ENCODE peak calls at places on chromosome 1, in four cellular contexts. One of them, this sample, is unnamed.

GRCh38 chr1:186420311-186420710 is 40.6 kb downstream of the PDC start:
- DNase-seq in K562: no peak
- DNase-seq in WTC11: no peak
- DNase-seq in HepG2: no peak
- DNase-seq in this sample: no peak

GRCh38 chr1:157994081-157994581 is 686 bp downstream of the KIRREL1 start:
- DNase-seq in K562: no peak
- DNase-seq in WTC11: no peak
- DNase-seq in HepG2: no peak
- DNase-seq in this sample: no peak

GRCh38 chr1:109210058-109210457 is 3.7 kb upstream of the SARS1 start:
- DNase-seq in K562: no peak
- DNase-seq in WTC11: no peak
- DNase-seq in HepG2: no peak
- DNase-seq in this sample: no peak

GRCh38 chr1:7334475-7335035 is 436.5 kb upstream of the VAMP3 start:
- DNase-seq in K562: no peak
- DNase-seq in WTC11: no peak
- DNase-seq in HepG2: no peak
- DNase-seq in this sample: peak; percentile 6

GRCh38 chr1:39266269-39266668 is 61.8 kb downstream of the MACF1 start:
- DNase-seq in K562: no peak
- DNase-seq in WTC11: no peak
- DNase-seq in HepG2: no peak
- DNase-seq in this sample: no peak

GRCh38 chr1:155008015-155008941 is 5.7 kb downstream of the ZBTB7B start:
- DNase-seq in K562: peak; percentile 81
- DNase-seq in WTC11: peak; percentile 36
- DNase-seq in HepG2: no peak
- DNase-seq in this sample: no peak

GRCh38 chr1:166766942-166767341 is 72.3 kb upstream of the POGK start:
- DNase-seq in K562: no peak
- DNase-seq in WTC11: no peak
- DNase-seq in HepG2: no peak
- DNase-seq in this sample: no peak

GRCh38 chr1:80054129-80054528 is 1047.6 kb upstream of the ADGRL4 start:
- DNase-seq in K562: peak; percentile 27
- DNase-seq in WTC11: no peak
- DNase-seq in HepG2: no peak
- DNase-seq in this sample: peak; percentile 1

GRCh38 chr1:202270871-202271326 is 70.8 kb downstream of the UBE2T start:
- DNase-seq in K562: no peak
- DNase-seq in WTC11: no peak
- DNase-seq in HepG2: no peak
- DNase-seq in this sample: no peak

GRCh38 chr1:44267438-44267837 is 54.2 kb downstream of the DMAP1 start:
- DNase-seq in K562: no peak
- DNase-seq in WTC11: no peak
- DNase-seq in HepG2: no peak
- DNase-seq in this sample: no peak

GRCh38 chr1:115826642-115827041 is 14.3 kb downstream of the NHLH2 start:
- DNase-seq in K562: no peak
- DNase-seq in WTC11: no peak
- DNase-seq in HepG2: no peak
- DNase-seq in this sample: no peak

GRCh38 chr1:12031039-12031980 is 12.0 kb downstream of the MIIP start:
- DNase-seq in K562: peak; percentile 78
- DNase-seq in WTC11: peak; percentile 72
- DNase-seq in HepG2: no peak
- DNase-seq in this sample: peak; percentile 45

GRCh38 chr1:82565146-82565545 is 764.4 kb downstream of the ADGRL2 start:
- DNase-seq in K562: no peak
- DNase-seq in WTC11: no peak
- DNase-seq in HepG2: no peak
- DNase-seq in this sample: no peak

GRCh38 chr1:16019580-16020277 is 1.9 kb upstream of the HSPB7 start:
- DNase-seq in K562: no peak
- DNase-seq in WTC11: no peak
- DNase-seq in HepG2: no peak
- DNase-seq in this sample: no peak

GRCh38 chr1:18101508-18101907 is 6.1 kb upstream of the IGSF21 start:
- DNase-seq in K562: no peak
- DNase-seq in WTC11: no peak
- DNase-seq in HepG2: no peak
- DNase-seq in this sample: no peak

GRCh38 chr1:50822035-50822776 is 137.9 kb downstream of the FAF1 start:
- DNase-seq in K562: no peak
- DNase-seq in WTC11: no peak
- DNase-seq in HepG2: no peak
- DNase-seq in this sample: no peak

GRCh38 chr1:161498646-161499045 is 6.6 kb upstream of the FCGR2A start:
- DNase-seq in K562: no peak
- DNase-seq in WTC11: no peak
- DNase-seq in HepG2: no peak
- DNase-seq in this sample: no peak

DNA sequence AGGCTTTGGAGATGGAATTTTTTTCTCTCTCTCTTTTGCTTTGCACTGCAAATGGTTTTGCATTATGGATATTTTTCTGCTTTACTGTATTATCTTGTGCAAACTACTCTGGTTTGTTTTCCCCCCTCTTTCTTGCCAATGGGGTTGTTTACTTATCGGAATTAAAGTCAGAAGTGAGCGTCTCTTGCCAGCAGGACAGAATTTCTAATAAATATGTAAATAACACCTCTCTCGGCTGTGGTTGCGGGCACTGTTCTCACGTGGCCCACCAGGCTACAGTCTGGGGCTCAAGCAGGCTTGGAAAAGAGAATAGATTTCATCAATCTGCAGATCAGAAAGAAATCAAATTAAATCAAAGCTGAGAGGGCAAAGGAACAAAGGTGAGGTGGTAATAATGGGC is 572.7 kb upstream of the CAMK1G start:
- DNase-seq in K562: no peak
- DNase-seq in WTC11: no peak
- DNase-seq in HepG2: no peak
- DNase-seq in this sample: no peak
- TF ChIP-seq HMGXB4 in K562: no peak
- TF ChIP-seq HMGXB4 in WTC11: no peak
- TF ChIP-seq HMGXB4 in HepG2: no peak
- TF ChIP-seq HMGXB4 in this sample: no peak

GRCh38 chr1:205545991-205546390 is 41.5 kb downstream of the CDK18 start:
- DNase-seq in K562: no peak
- DNase-seq in WTC11: no peak
- DNase-seq in HepG2: no peak
- DNase-seq in this sample: no peak

GRCh38 chr1:205545001-205545919 is 40.8 kb downstream of the CDK18 start:
- DNase-seq in K562: no peak
- DNase-seq in WTC11: no peak
- DNase-seq in HepG2: no peak
- DNase-seq in this sample: no peak

GRCh38 chr1:205542367-205542766 is 37.9 kb downstream of the CDK18 start:
- DNase-seq in K562: no peak
- DNase-seq in WTC11: no peak
- DNase-seq in HepG2: no peak
- DNase-seq in this sample: no peak

GRCh38 chr1:205541161-205541886 is 36.9 kb downstream of the CDK18 start:
- DNase-seq in K562: no peak
- DNase-seq in WTC11: no peak
- DNase-seq in HepG2: no peak
- DNase-seq in this sample: no peak

DNA sequence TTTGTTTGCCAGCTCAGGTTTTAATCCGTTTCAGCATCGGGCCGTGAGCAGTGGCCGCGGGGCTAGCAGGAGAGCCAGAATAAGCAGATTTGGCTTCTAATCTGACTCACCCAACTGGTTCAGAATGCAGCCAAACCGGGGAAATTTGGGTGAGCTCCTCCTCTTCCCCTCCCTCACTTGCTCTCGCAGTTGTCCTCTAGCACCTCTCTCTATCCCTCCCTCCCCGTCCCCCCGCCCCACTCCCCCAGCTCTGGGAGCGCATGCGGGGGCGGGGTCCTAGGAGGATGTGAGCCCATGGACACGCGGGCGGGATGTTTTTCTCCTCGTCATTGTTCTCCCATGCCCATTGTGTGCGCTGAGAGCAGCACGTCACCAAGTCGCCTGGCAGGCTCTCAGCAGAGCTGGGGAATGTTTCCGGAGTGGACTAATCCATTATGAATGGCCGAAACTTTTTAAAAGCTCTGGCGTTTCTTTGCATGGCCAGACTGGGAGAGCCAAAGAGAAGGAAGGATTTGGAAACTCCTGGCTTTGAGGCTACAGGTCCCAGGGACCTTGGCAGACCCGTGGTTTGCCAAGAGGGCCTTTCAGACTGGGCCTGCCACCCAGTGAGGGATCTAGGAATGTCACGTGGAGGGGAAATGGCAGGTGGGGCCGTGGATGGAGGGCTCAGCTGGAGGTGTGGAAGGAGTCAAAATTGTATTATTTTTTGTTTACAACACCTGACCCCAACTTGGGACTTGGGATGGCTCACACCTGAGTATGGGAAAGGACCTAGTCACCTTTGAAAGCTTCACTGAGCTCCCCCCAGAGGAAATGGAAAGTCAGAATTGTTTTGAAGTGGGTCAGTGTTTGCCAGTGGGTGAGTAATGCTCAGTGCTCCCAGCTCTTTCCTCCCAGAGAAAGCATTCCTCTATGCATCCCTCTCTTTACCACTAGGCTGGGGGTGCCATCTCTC is 39.2 kb downstream of the CDK18 start:
- DNase-seq in K562: peak; percentile 56
- DNase-seq in WTC11: peak; percentile 71
- DNase-seq in HepG2: peak; percentile 62
- DNase-seq in this sample: peak; percentile 63
- TF ChIP-seq HMGXB4 in K562: no peak
- TF ChIP-seq HMGXB4 in WTC11: no peak
- TF ChIP-seq HMGXB4 in HepG2: no peak
- TF ChIP-seq HMGXB4 in this sample: no peak

GRCh38 chr1:14910947-14911721 is 242.4 kb upstream of the TMEM51 start:
- DNase-seq in K562: no peak
- DNase-seq in WTC11: no peak
- DNase-seq in HepG2: no peak
- DNase-seq in this sample: no peak
- TF ChIP-seq HMGXB4 in K562: no peak
- TF ChIP-seq HMGXB4 in WTC11: no peak
- TF ChIP-seq HMGXB4 in HepG2: no peak
- TF ChIP-seq HMGXB4 in this sample: no peak

DNA sequence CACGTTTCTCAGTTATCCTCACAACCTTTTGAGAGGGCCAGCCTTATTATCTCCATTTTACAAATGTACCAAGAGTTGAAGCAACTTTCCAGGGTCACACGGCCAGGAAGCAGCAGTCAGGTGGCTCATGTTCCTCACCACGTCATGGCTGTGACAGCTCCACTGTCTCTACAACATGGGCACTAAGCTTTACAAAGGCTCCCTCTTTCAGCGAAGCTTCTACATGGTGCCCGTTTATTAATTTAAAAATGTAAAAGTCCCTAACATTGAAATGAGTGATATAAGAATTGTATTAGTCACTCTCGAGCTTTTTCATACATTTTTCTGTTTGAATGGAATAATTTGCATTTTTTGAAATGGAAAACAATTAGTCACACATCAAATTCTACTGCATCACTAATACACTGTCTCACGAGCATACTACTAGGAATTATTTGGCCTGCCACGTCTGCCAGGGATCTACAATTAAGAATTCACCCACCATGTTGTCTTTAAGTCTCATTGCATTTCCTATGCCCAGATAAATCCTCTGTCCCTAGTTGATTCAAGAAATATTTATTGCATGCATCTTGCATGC is 28.4 kb upstream of the LIN9 start:
- DNase-seq in K562: no peak
- DNase-seq in WTC11: no peak
- DNase-seq in HepG2: no peak
- DNase-seq in this sample: no peak
- TF ChIP-seq HMGXB4 in K562: no peak
- TF ChIP-seq HMGXB4 in WTC11: no peak
- TF ChIP-seq HMGXB4 in HepG2: no peak
- TF ChIP-seq HMGXB4 in this sample: no peak

GRCh38 chr1:245261786-245262185 is 107.0 kb downstream of the KIF26B start:
- DNase-seq in K562: no peak
- DNase-seq in WTC11: no peak
- DNase-seq in HepG2: no peak
- DNase-seq in this sample: no peak

GRCh38 chr1:245266105-245266504 is 111.3 kb downstream of the KIF26B start:
- DNase-seq in K562: no peak
- DNase-seq in WTC11: no peak
- DNase-seq in HepG2: no peak
- DNase-seq in this sample: no peak

GRCh38 chr1:245264226-245264625 is 109.4 kb downstream of the KIF26B start:
- DNase-seq in K562: no peak
- DNase-seq in WTC11: no peak
- DNase-seq in HepG2: no peak
- DNase-seq in this sample: no peak

GRCh38 chr1:245262876-245263625 is 108.3 kb downstream of the KIF26B start:
- DNase-seq in K562: no peak
- DNase-seq in WTC11: no peak
- DNase-seq in HepG2: no peak
- DNase-seq in this sample: no peak

DNA sequence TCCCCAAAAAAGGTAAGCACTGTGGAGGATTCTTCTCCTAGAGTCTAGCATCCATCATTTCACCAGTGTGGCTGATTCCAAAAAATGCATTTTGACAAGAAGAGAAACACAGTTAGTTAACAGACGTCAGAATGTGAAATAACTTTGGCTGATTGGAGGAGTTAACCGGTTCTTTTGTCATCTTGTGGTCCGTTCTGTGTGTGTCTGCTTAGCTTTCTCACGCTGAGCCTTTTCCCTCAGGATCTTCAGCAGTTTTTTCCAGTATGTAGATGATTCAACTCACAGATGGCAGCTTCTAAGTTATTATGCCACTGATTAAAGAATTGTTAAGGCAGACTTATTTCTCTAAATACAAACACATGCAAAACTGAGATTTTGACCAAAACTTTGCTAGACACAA is 108.9 kb downstream of the KIF26B start:
- DNase-seq in K562: no peak
- DNase-seq in WTC11: no peak
- DNase-seq in HepG2: no peak
- DNase-seq in this sample: no peak
- TF ChIP-seq HMGXB4 in K562: no peak
- TF ChIP-seq HMGXB4 in WTC11: no peak
- TF ChIP-seq HMGXB4 in HepG2: no peak
- TF ChIP-seq HMGXB4 in this sample: no peak

GRCh38 chr1:91651671-91652071 is 151.0 kb downstream of the CDC7 start:
- DNase-seq in K562: no peak
- DNase-seq in WTC11: peak; percentile 17
- DNase-seq in HepG2: no peak
- DNase-seq in this sample: no peak
- TF ChIP-seq HMGXB4 in K562: no peak
- TF ChIP-seq HMGXB4 in WTC11: no peak
- TF ChIP-seq HMGXB4 in HepG2: no peak
- TF ChIP-seq HMGXB4 in this sample: no peak

GRCh38 chr1:95222629-95223028 is 11.4 kb upstream of the RWDD3 start:
- DNase-seq in K562: no peak
- DNase-seq in WTC11: no peak
- DNase-seq in HepG2: no peak
- DNase-seq in this sample: no peak
- TF ChIP-seq HMGXB4 in K562: no peak
- TF ChIP-seq HMGXB4 in WTC11: no peak
- TF ChIP-seq HMGXB4 in HepG2: no peak
- TF ChIP-seq HMGXB4 in this sample: no peak

This sample was measured in A549.